ENCODE peak calls at places on chromosomes 12 and 14, in six cellular contexts. Y is A549, L is HepG2, Z is transverse colon, S is tibial nerve, C is ovary. M is an unnamed sample.

GRCh38 chr12:44246481-44247105 is 410.7 kb downstream of the TMEM117 start:
- DNase-seq in S (no peak), L (no peak), C (no peak), Y (no peak), Z (no peak), M (no peak)

GRCh38 chr14:99517046-99517642 is 35.9 kb downstream of the CCNK start:
- DNase-seq in C (peak), S (no peak), Y (no peak), Z (no peak), L (no peak), M (no peak)

GRCh38 chr12:107411792-107412535 is 273.6 kb upstream of the PWP1 start:
- DNase-seq in L (no peak), S (no peak), Y (peak), C (no peak), Z (no peak), M (no peak)

GRCh38 chr14:104342435-104343293 is 204.3 kb downstream of the KIF26A start:
- DNase-seq in C (peak), Z (no peak), Y (no peak), L (no peak), S (no peak), M (no peak)

GRCh38 chr12:46214668-46215429 is 54.0 kb downstream of the SLC38A1 start:
- DNase-seq in S (no peak), L (no peak), C (no peak), Y (no peak), Z (peak), M (no peak)

GRCh38 chr12:16606201-16606849 is 363 bp upstream of the LMO3 start:
- DNase-seq in C (no peak), S (peak), Z (no peak), Y (no peak), L (no peak), M (no peak)

GRCh38 chr14:99968156-99968920 is 96.9 kb upstream of the EVL start:
- DNase-seq in S (no peak), L (no peak), C (no peak), Z (no peak), Y (no peak), M (no peak)

GRCh38 chr12:41596190-41596589 is 408.1 kb downstream of the PDZRN4 start:
- DNase-seq in S (no peak), Z (no peak), L (no peak), Y (no peak), C (no peak), M (no peak)

GRCh38 chr12:93727195-93727811 is 50.1 kb downstream of the CRADD start:
- DNase-seq in Y (no peak), Z (no peak), C (no peak), L (no peak), S (no peak), M (no peak)
- TF ChIP-seq EP300 in Y (no peak), Z (peak), C (peak), L (no peak), S (no peak), M (no peak)

GRCh38 chr12:109196332-109196731 is 79.9 kb downstream of the ACACB start:
- DNase-seq in Y (no peak), C (no peak), S (no peak), Z (no peak), L (no peak), M (no peak)
- H3K27ac ChIP-seq in Y (peak), C (no peak), S (no peak), Z (no peak), L (no peak), M (no peak)

DNA sequence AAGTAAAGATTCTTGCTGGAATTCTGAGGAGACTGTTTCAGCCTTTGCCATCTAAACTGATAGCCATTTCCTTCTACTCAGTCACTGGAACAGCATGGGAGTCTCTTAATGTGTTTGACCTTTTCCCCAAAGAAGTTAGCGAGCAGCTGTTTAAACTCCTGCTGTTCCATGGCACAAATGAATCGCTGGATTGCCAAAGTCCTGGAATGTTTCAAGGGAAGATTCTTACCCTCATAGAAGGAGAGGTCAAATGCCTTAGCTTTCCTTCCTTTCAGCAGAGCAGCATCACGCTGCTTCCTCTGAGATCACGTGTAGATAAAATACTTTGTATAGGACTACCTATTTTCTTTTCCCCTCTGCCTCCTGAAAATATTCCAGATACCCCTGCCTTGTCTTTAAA is 10.5 kb upstream of the NR2C1 start:
- DNase-seq in L (no peak), C (no peak), S (peak), Z (no peak), Y (peak), M (no peak)
- TF ChIP-seq EP300 in L (no peak), C (no peak), S (no peak), Z (peak), Y (no peak), M (no peak)

DNA sequence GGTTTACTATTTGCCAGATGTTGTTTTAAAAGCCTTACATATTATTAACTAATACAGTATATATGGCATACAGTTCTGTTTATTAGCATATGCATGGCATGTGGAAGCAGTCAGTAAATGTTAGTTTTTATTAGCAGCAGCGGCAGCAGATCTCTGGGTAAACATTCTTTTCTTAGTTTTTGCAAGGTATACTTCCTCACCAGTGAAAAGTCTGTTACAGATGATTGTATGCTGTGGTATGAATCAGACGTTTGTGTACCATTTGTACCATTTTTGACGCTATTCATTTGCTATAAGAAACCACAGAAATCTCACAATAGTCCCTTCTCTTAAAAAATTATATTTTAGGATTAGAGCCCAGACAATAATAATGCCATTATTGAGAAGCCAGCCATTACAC is 17.8 kb downstream of the STK38L start:
- DNase-seq in C (no peak), S (no peak), Z (no peak), L (no peak), Y (no peak), M (no peak)
- H3K27ac ChIP-seq in C (no peak), S (no peak), Z (peak), L (no peak), Y (no peak), M (peak)